ENCODE peak calls at places on chromosomes 4 and X, in seven cellular contexts. I is stomach, O is K562, D is GM23338, S is endothelial cell of umbilical vein, M is transverse colon, G is SK-N-SH. F is an unnamed sample. For H3K4me1, the result is how much of the 10 kb centered on the place peaks cover.

GRCh38 chr4:113806850-113807249 is 45.3 kb upstream of the CAMK2D start:
- DNase-seq in I (no peak), O (no peak), D (no peak), S (no peak), M (no peak), G (no peak), F (no peak)

GRCh38 chrX:4179031-4179430 is 465.6 kb upstream of the PRKX start:
- DNase-seq in I (no peak), O (no peak), D (no peak), S (no peak), M (no peak), G (no peak), F (no peak)

GRCh38 chr4:142607976-142608375 is 238.1 kb downstream of the INPP4B start:
- DNase-seq in I (no peak), O (no peak), D (no peak), S (no peak), M (no peak), G (no peak), F (no peak)

GRCh38 chr4:113397114-113397701 is 347.8 kb downstream of the ANK2 start:
- DNase-seq in I (no peak), O (no peak), D (no peak), S (peak), M (no peak), G (no peak), F (no peak)

GRCh38 chr4:3192188-3192587 is 56.8 kb upstream of the MSANTD1 start:
- DNase-seq in I (no peak), O (no peak), D (no peak), S (no peak), M (no peak), G (no peak), F (no peak)

GRCh38 chr4:7161721-7162214 is 30.6 kb upstream of the SORCS2 start:
- DNase-seq in I (no peak), O (no peak), D (no peak), S (no peak), M (no peak), G (peak), F (peak)

GRCh38 chr4:168707205-168707604 is 210.4 kb downstream of the PALLD start:
- DNase-seq in I (no peak), O (no peak), D (no peak), S (no peak), M (no peak), G (no peak), F (no peak)

GRCh38 chr4:40573593-40574311 is 55.9 kb downstream of the RBM47 start:
- DNase-seq in I (no peak), O (no peak), D (no peak), S (no peak), M (no peak), G (no peak), F (no peak)

GRCh38 chr4:152684007-152684406 is 4.2 kb upstream of the TMEM154 start:
- DNase-seq in I (no peak), O (no peak), D (no peak), S (no peak), M (no peak), G (no peak), F (no peak)

GRCh38 chr4:56142088-56142487 is 193.3 kb downstream of the CEP135 start:
- DNase-seq in I (no peak), O (no peak), D (no peak), S (no peak), M (no peak), G (no peak), F (no peak)

GRCh38 chrX:50967734-50968133 is 57.2 kb downstream of the BMP15 start:
- DNase-seq in I (no peak), O (no peak), D (no peak), S (no peak), M (no peak), G (no peak), F (no peak)

GRCh38 chr4:74777531-74777930 is 16.8 kb downstream of the BTC start:
- DNase-seq in I (no peak), O (no peak), D (no peak), S (no peak), M (no peak), G (no peak), F (no peak)

GRCh38 chr4:146379744-146380143 is 142.0 kb downstream of the SLC10A7 start:
- DNase-seq in I (no peak), O (no peak), D (no peak), S (peak), M (no peak), G (no peak), F (no peak)

GRCh38 chrX:123171781-123172180 is 12.3 kb upstream of the GRIA3 start:
- DNase-seq in I (no peak), O (peak), D (no peak), S (peak), M (no peak), G (no peak), F (no peak)

GRCh38 chrX:112636951-112637541 is 42.7 kb downstream of the LHFPL1 start:
- DNase-seq in I (no peak), O (no peak), D (no peak), S (no peak), M (no peak), G (no peak), F (no peak)

GRCh38 chrX:127649011-127649410 is 403.2 kb downstream of the ACTRT1 start:
- DNase-seq in I (no peak), O (no peak), D (no peak), S (no peak), M (no peak), G (no peak), F (no peak)

GRCh38 chr4:87497141-87497540 is 32.0 kb downstream of the SPARCL1 start:
- DNase-seq in I (no peak), O (peak), D (peak), S (no peak), M (no peak), G (no peak), F (no peak)

GRCh38 chrX:150854856-150855255 is 43.6 kb downstream of the CD99L2 start:
- DNase-seq in I (no peak), O (no peak), D (no peak), S (no peak), M (no peak), G (no peak), F (no peak)

DNA sequence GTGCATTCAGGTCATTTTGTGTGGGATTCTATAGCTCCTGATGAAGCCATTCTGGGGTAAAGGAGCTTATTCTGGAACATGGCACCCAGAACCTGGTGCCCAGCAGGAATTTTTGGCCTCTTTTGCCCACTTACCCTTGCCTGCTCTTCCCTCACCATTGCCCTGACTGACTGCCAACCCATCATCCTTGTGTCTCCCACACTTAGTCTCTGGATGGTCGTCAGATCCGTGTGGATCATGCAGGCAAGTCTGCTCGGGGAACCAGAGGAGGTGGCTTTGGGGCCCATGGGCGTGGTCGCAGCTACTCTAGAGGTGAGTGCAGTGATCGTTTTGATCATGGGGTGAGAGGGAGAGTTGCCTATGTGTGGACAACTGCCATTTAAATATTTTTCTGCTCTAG is 1.8 kb downstream of the RBM3 start:
- DNase-seq in I (no peak), O (no peak), D (no peak), S (no peak), M (no peak), G (no peak), F (no peak)
- TF ChIP-seq POLR2AphosphoS5 in I (no peak), O (no peak), D (no peak), S (no peak), M (no peak), G (no peak), F (no peak)

DNA sequence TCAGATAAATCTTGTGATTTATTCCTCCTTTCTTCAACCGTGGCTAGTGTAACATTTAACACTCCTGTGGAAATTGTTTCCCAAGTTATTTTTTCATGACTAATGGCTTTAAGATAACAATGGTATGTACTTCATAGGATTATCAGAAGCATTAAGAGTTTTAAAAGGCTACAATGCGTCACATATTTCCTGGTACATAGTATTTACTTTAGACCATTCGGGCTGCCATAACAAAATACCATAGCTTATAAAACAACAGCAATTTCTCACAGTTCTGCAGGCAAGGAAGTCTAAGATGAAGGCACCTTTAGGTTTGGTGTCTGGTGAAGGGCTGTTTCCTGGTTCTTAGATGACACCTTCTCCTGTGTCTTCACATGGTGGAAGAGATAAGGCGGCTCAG is 158.6 kb downstream of the PAPSS1 start:
- DNase-seq in I (no peak), O (no peak), D (no peak), S (peak), M (no peak), G (no peak), F (no peak)
- H3K4me1 ChIP-seq in I (under half), O (under half), D (under half), S (under half), M (under half), G (under half), F (under half)

GRCh38 chrX:48848847-48849246 is 13.4 kb upstream of the PCSK1N start:
- DNase-seq in I (no peak), O (no peak), D (no peak), S (no peak), M (no peak), G (no peak), F (no peak)

GRCh38 chrX:48854898-48855297 is 19.5 kb upstream of the PCSK1N start:
- DNase-seq in I (no peak), O (peak), D (peak), S (no peak), M (no peak), G (no peak), F (no peak)

DNA sequence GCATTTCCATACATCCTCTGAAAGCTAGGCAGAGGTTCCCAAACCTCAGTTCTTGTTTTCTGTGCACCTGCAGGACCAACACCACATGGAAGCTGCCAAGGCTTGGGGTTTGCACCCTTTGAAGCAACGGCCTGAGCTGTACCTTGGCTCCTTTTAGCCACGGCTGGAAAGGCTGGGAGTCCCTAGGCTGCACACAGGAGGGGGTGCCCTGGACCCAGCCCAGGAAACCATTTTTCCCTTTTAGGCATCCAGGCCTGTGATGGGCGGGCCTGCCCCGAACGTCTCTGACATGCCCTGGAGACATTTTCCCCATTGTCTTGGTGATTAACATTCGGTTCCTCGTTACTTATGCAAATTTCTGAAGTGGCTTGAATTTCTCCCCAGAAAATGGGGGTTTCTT is 17.4 kb upstream of the PCSK1N start:
- DNase-seq in I (no peak), O (no peak), D (no peak), S (no peak), M (no peak), G (no peak), F (no peak)
- H3K4me3 ChIP-seq in I (no peak), O (no peak), D (no peak), S (no peak), M (no peak), G (no peak), F (no peak)

DNA sequence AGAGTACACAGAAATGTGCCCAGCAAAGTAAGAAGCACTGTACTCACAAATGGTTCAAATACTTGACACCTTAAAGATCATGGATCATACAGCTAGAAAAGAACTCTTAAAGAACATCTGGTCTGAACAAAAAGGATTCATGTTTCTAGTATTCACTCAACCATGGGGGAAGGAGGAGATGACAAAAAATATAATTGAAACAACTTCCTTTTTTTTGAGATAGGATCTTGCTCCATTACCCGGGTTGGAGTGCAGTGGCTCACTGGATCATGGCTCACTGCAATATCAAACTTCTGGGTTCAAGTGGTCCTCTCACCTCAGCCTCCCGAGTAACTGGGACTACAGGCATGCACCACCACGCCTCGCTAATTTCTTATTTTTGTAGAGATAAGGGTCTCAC is 6.0 kb downstream of the DHX15 start:
- DNase-seq in I (no peak), O (no peak), D (no peak), S (no peak), M (no peak), G (no peak), F (no peak)
- TF ChIP-seq POLR2AphosphoS5 in I (no peak), O (no peak), D (no peak), S (no peak), M (no peak), G (no peak), F (no peak)

F was measured in breast epithelium.